ENCODE peak calls at places on chromosomes 12 and 14, in ten cellular contexts. B, I, A, T, O, R, K, G, M and H are unnamed samples.

GRCh38 chr12:9757433-9758025 is 3.2 kb downstream of the CD69 start:
- DNase-seq in A (no peak), O (no peak), R (no peak), I (no peak), B (no peak), M (no peak), K (no peak), T (no peak), G (no peak), H (no peak)

GRCh38 chr14:105591052-105591451 is 64.7 kb downstream of the TMEM121 start:
- DNase-seq in I (no peak), O (no peak), G (no peak), K (no peak), R (peak), B (no peak), A (no peak), T (no peak), M (peak), H (no peak)

GRCh38 chr14:100135784-100136183 is 23.7 kb downstream of the DEGS2 start:
- DNase-seq in O (no peak), G (no peak), T (no peak), A (no peak), B (no peak), R (no peak), I (no peak), M (no peak), K (no peak), H (no peak)

GRCh38 chr14:56004807-56005579 is 113.2 kb upstream of the PELI2 start:
- DNase-seq in A (peak), O (peak), K (no peak), M (no peak), T (peak), G (no peak), B (no peak), I (peak), R (no peak), H (peak)

GRCh38 chr14:92644166-92644565 is 104.3 kb downstream of the LGMN start:
- DNase-seq in O (no peak), A (peak), G (no peak), M (no peak), B (no peak), R (peak), T (no peak), K (no peak), I (no peak), H (peak)

GRCh38 chr12:5135126-5135525 is 91.4 kb downstream of the KCNA5 start:
- DNase-seq in I (no peak), G (no peak), A (no peak), B (no peak), O (no peak), T (no peak), R (no peak), K (no peak), M (no peak), H (no peak)

GRCh38 chr12:1911598-1912575 is 6.6 kb downstream of the CACNA2D4 start:
- DNase-seq in O (no peak), B (no peak), G (peak), A (no peak), K (no peak), I (no peak), M (peak), T (no peak), R (peak), H (no peak)

GRCh38 chr12:123363743-123364531 is 710 bp downstream of the SBNO1 start:
- DNase-seq in M (peak), K (no peak), I (peak), R (peak), G (peak), T (no peak), O (peak), A (no peak), B (peak), H (no peak)

GRCh38 chr12:80064269-80064668 is 35.1 kb upstream of the OTOGL start:
- DNase-seq in G (no peak), M (no peak), K (no peak), A (no peak), T (no peak), B (no peak), O (no peak), R (no peak), I (no peak), H (no peak)

GRCh38 chr12:130765186-130765659 is 49.1 kb upstream of the RIMBP2 start:
- DNase-seq in B (no peak), K (no peak), O (no peak), R (no peak), T (no peak), A (peak), G (no peak), I (no peak), M (peak), H (no peak)

GRCh38 chr12:32285484-32285883 is 113.9 kb upstream of the FGD4 start:
- DNase-seq in B (no peak), G (no peak), A (no peak), R (no peak), M (no peak), I (no peak), T (no peak), K (no peak), O (no peak), H (no peak)

GRCh38 chr12:89243786-89244185 is 108.5 kb downstream of the DUSP6 start:
- DNase-seq in O (no peak), A (peak), K (no peak), M (peak), I (no peak), R (no peak), B (no peak), T (no peak), G (no peak), H (no peak)

GRCh38 chr12:7859552-7859951 is 13.2 kb downstream of the SLC2A14 start:
- DNase-seq in O (no peak), I (no peak), A (peak), B (no peak), G (no peak), K (no peak), R (no peak), M (no peak), T (peak), H (no peak)

GRCh38 chr12:90152897-90153624 is 444.4 kb upstream of the ATP2B1 start:
- DNase-seq in I (no peak), A (peak), R (no peak), K (no peak), M (peak), O (no peak), G (no peak), T (no peak), B (no peak), H (no peak)

GRCh38 chr12:3747976-3748619 is 4.8 kb downstream of the CRACR2A start:
- DNase-seq in B (no peak), O (no peak), G (no peak), I (no peak), M (no peak), A (no peak), T (no peak), R (no peak), K (no peak), H (no peak)

GRCh38 chr12:14769462-14769836 is 33.8 kb downstream of the WBP11 start:
- DNase-seq in I (no peak), R (peak), O (peak), A (peak), B (no peak), K (no peak), T (no peak), G (peak), M (no peak), H (no peak)

GRCh38 chr12:28023156-28023887 is 50.8 kb upstream of the PTHLH start:
- DNase-seq in O (no peak), B (no peak), M (peak), K (no peak), R (no peak), T (peak), G (no peak), A (peak), I (no peak), H (peak)

GRCh38 chr14:25406818-25407217 is 356.9 kb upstream of the STXBP6 start:
- DNase-seq in R (no peak), I (no peak), O (no peak), G (no peak), T (peak), K (no peak), A (peak), M (peak), B (no peak), H (no peak)

GRCh38 chr14:68783408-68784297 is 9.2 kb downstream of the ZFP36L1 start:
- DNase-seq in B (no peak), A (no peak), M (no peak), O (no peak), R (no peak), I (no peak), G (no peak), K (no peak), T (no peak), H (no peak)

GRCh38 chr12:116159175-116159574 is 118.3 kb downstream of the MED13L start:
- DNase-seq in R (no peak), G (no peak), B (no peak), T (no peak), A (peak), M (no peak), K (no peak), O (no peak), I (no peak), H (no peak)

GRCh38 chr12:14986449-14986848 is 13.6 kb downstream of the PDE6H start:
- DNase-seq in O (no peak), I (no peak), T (no peak), B (no peak), M (no peak), G (no peak), K (no peak), R (no peak), A (no peak), H (no peak)

GRCh38 chr12:20829919-20830318 is 19.4 kb downstream of the SLCO1B3 start:
- DNase-seq in M (no peak), T (no peak), R (no peak), G (no peak), A (no peak), B (no peak), O (no peak), K (no peak), I (no peak), H (no peak)

GRCh38 chr14:70640938-70641547 is 673 bp upstream of the TTC9 start:
- DNase-seq in I (peak), A (peak), M (no peak), R (peak), K (no peak), T (no peak), B (peak), O (no peak), G (peak), H (no peak)

GRCh38 chr14:64591809-64592208 is 42.0 kb downstream of the PPP1R36 start:
- DNase-seq in R (no peak), K (no peak), A (peak), I (no peak), T (no peak), M (no peak), O (no peak), B (no peak), G (no peak), H (no peak)

GRCh38 chr12:2288001-2288400 is 235.2 kb downstream of the CACNA1C start:
- DNase-seq in I (no peak), R (no peak), A (peak), O (no peak), K (no peak), B (no peak), G (no peak), M (peak), T (no peak), H (no peak)

GRCh38 chr14:30443368-30444007 is 115.5 kb upstream of the G2E3 start:
- DNase-seq in R (no peak), M (peak), O (no peak), A (peak), I (no peak), T (peak), K (no peak), G (no peak), B (no peak), H (peak)

GRCh38 chr12:54526800-54527630 is 22.4 kb upstream of the PDE1B start:
- DNase-seq in O (peak), B (no peak), A (peak), R (no peak), G (no peak), I (no peak), K (no peak), M (peak), T (no peak), H (no peak)

GRCh38 chr14:91866061-91866460 is 1.3 kb downstream of the TC2N start:
- DNase-seq in G (no peak), I (no peak), K (no peak), B (no peak), T (peak), R (no peak), O (no peak), A (no peak), M (no peak), H (no peak)

GRCh38 chr14:100106260-100106659 is 41.0 kb downstream of the EVL start:
- DNase-seq in M (no peak), A (no peak), G (no peak), K (no peak), T (no peak), I (no peak), R (no peak), O (no peak), B (no peak), H (no peak)

GRCh38 chr14:64708148-64709004 is 4.2 kb downstream of the PLEKHG3 start:
- DNase-seq in I (no peak), B (no peak), T (no peak), M (peak), R (peak), A (peak), K (no peak), G (peak), O (no peak), H (peak)

GRCh38 chr14:59407246-59407615 is 57.9 kb downstream of the GPR135 start:
- DNase-seq in O (no peak), K (no peak), B (no peak), A (peak), R (no peak), M (no peak), G (no peak), I (no peak), T (peak), H (no peak)

GRCh38 chr14:101716956-101717662 is 44.4 kb upstream of the PPP2R5C start:
- DNase-seq in T (no peak), G (no peak), R (peak), A (no peak), M (no peak), K (no peak), I (no peak), O (no peak), B (no peak), H (no peak)

GRCh38 chr12:15688838-15689237 is 100.3 kb downstream of the EPS8 start:
- DNase-seq in G (no peak), K (no peak), T (no peak), O (no peak), A (no peak), R (no peak), I (no peak), B (no peak), M (peak), H (no peak)

GRCh38 chr12:94649349-94650142 is 811 bp downstream of the TMCC3 start:
- DNase-seq in K (no peak), T (no peak), R (peak), I (peak), O (peak), G (peak), A (peak), B (peak), M (peak), H (no peak)
- TF ChIP-seq CTCF in K (peak), T (no peak), R (peak), I (peak), O (peak), G (peak), A (no peak), B (no peak), M (no peak), H (peak)

GRCh38 chr14:93977171-93977570 is 801 bp upstream of the ASB2 start:
- DNase-seq in K (no peak), A (no peak), G (peak), O (no peak), T (no peak), R (no peak), M (no peak), I (no peak), B (no peak), H (no peak)

GRCh38 chr14:93975791-93976476 is 436 bp downstream of the ASB2 start:
- DNase-seq in R (no peak), O (no peak), T (no peak), K (no peak), I (peak), A (peak), B (no peak), M (no peak), G (no peak), H (no peak)

GRCh38 chr14:93978735-93979134 is 2.4 kb upstream of the ASB2 start:
- DNase-seq in I (no peak), M (no peak), G (no peak), T (no peak), B (no peak), K (no peak), R (no peak), A (no peak), O (no peak), H (no peak)

GRCh38 chr14:93976477-93977057 is at the start of gene ASB2:
- DNase-seq in B (no peak), I (no peak), T (no peak), R (no peak), O (peak), A (no peak), G (no peak), M (no peak), K (no peak), H (no peak)

DNA sequence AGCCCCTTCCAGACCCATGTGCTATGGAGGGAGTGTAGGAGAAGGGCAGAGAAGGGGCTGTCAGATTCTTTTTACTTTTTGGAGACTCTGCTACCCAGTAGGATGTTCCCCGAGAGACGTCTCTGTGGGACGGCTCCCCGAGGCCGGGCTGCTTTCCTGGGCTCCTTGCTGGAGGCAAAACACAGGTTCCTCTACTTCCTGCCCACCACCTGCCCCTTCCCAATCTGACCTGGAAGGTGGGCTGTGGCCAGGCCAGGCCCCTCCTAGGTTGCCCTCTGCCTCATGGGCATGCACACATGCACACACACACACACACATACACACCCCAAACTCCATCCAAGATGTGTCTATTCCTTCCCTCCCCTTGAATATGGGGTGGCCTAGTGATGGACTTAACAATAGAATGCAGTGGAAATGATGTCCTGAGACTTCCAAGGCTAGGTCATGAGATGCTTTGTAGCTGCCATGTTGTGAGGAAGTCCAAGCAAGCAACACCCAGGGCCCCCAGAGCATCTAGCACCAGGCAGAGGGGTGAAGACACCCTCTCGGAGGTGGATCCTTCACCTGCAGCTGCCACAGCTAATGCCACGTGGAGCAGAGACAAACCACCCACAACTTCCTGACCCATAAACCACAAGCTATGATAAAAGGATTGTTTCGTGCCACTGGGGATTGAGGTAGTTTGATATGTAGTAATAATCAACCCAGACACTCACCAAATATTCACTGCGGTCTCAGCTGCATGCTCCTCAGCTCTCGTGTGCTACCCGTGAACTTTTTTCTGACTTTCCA is 1.6 kb upstream of the ASB2 start:
- DNase-seq in M (peak), I (peak), G (peak), R (no peak), A (no peak), B (peak), K (no peak), O (no peak), T (no peak), H (no peak)
- H3K4me3 ChIP-seq in M (no peak), I (no peak), G (no peak), R (no peak), A (no peak), B (no peak), K (no peak), O (no peak), T (no peak), H (no peak)

GRCh38 chr12:109156036-109156435 is 39.6 kb downstream of the ACACB start:
- DNase-seq in R (no peak), O (no peak), I (no peak), G (no peak), K (no peak), M (no peak), T (no peak), A (no peak), B (no peak), H (no peak)

GRCh38 chr12:109153711-109154434 is 37.5 kb downstream of the ACACB start:
- DNase-seq in A (no peak), I (no peak), B (no peak), R (peak), G (no peak), O (no peak), T (no peak), K (no peak), M (no peak), H (no peak)

GRCh38 chr12:109156586-109156985 is 40.2 kb downstream of the ACACB start:
- DNase-seq in T (no peak), O (no peak), M (no peak), B (no peak), R (no peak), I (no peak), A (no peak), G (no peak), K (no peak), H (no peak)

GRCh38 chr12:109157986-109158385 is 41.6 kb downstream of the ACACB start:
- DNase-seq in O (no peak), G (no peak), T (no peak), R (no peak), A (no peak), I (no peak), B (no peak), M (no peak), K (no peak), H (no peak)

DNA sequence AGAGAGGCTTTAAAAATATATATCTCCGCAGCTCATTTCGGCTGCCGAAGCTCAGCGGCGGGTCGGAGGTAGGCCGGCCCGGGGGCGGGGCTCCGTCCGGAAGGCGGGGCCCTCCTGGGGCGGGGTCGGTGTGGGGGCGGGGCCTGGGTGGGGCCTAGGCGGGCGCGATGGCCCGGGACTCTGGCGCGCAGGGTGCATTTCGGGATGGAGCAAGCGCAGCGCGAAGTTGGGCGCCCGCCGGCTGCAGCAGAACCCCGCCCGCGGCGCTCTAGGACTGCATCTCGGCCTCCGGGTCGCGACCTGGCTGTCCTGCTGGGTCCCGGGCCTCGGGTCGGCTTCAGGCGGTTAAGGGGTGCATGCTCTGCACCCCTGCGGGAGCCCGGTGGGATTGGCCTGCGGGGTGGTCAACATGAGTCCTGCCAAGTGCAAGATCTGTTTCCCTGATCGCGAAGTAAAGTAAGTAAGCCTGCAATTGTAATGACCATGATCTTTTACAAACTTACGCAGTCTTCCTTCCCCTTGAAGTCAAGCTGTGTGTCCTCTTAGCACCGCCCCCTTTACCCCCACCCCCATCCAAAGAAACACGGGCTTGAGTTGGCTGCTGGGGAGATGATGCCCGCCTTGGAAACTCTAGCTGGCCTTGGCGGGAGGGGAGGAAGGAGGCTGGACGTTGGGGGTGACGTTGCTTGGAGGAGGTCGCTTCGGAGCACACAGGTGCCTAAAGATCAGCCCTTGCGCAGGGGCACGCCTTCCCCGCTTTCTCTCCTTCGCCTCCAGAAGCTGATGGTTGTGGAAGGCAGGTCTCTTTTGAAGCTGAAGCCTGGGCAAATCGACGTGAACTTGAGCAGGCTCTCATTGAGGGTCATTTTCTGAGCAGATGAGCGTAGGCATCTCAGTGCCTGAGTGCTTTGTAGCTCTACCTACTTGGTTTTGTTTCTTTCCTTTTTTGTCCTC is 38.4 kb downstream of the ACACB start:
- DNase-seq in M (peak), I (peak), O (peak), K (peak), G (peak), B (peak), R (peak), A (peak), T (no peak), H (no peak)
- TF ChIP-seq CTCF in M (no peak), I (no peak), O (no peak), K (no peak), G (no peak), B (no peak), R (no peak), A (no peak), T (no peak), H (no peak)

GRCh38 chr12:55708695-55709233 is 1.1 kb upstream of the ITGA7 start:
- DNase-seq in I (no peak), M (no peak), O (peak), A (no peak), T (no peak), G (peak), R (peak), B (no peak), K (no peak), H (no peak)

GRCh38 chr12:55713721-55714120 is 2.1 kb upstream of the BLOC1S1 start:
- DNase-seq in G (no peak), B (no peak), R (no peak), K (no peak), A (peak), M (no peak), I (no peak), O (no peak), T (peak), H (no peak)

GRCh38 chr12:55715169-55715764 is 579 bp upstream of the BLOC1S1 start:
- DNase-seq in M (no peak), R (no peak), B (no peak), K (no peak), O (no peak), I (no peak), G (no peak), T (no peak), A (no peak), H (no peak)

GRCh38 chr12:55712700-55713415 is 3.0 kb upstream of the BLOC1S1 start:
- DNase-seq in K (no peak), B (no peak), T (no peak), I (no peak), G (no peak), O (no peak), M (no peak), A (no peak), R (peak), H (no peak)

GRCh38 chr12:55712154-55712553 is 3.7 kb upstream of the BLOC1S1 start:
- DNase-seq in R (peak), K (no peak), A (no peak), T (no peak), B (no peak), M (no peak), I (no peak), O (peak), G (no peak), H (no peak)
- H3K4me3 ChIP-seq in R (no peak), K (no peak), A (no peak), T (no peak), B (no peak), M (no peak), I (no peak), O (peak), G (no peak), H (no peak)